ENCODE peak calls at places on chromosome 21, in ten cellular contexts. H is NCI-H345, X is fibroblast of lung, Q is AG04450, C is iPS-NIHi11, U is upper lobe of left lung, B is Calu3, I is choroid plexus epithelial cell, Z is body of pancreas, L is NCI-H187. M is an unnamed sample.

GRCh38 chr21:45886610-45887026 is 95.0 kb upstream of the COL6A1 start:
- DNase-seq in H (no peak), X (no peak), Q (no peak), C (no peak), U (no peak), B (no peak), I (no peak), Z (no peak), L (no peak), M (no peak)

GRCh38 chr21:37028579-37028978 is 22.1 kb downstream of the RIPPLY3 start:
- DNase-seq in H (no peak), X (no peak), Q (no peak), C (no peak), U (no peak), B (no peak), I (peak; percentile 35), Z (no peak), L (no peak), M (no peak)

GRCh38 chr21:24011087-24011486 is 1596.2 kb downstream of the MRPL39 start:
- DNase-seq in H (no peak), X (no peak), Q (no peak), C (no peak), U (no peak), B (no peak), I (no peak), Z (no peak), L (no peak), M (no peak)

GRCh38 chr21:46649356-46649755 is 13.9 kb downstream of the PRMT2 start:
- DNase-seq in H (no peak), X (no peak), Q (no peak), C (no peak), U (no peak), B (no peak), I (no peak), Z (no peak), L (no peak), M (no peak)

GRCh38 chr21:38831526-38832467 is 26.1 kb downstream of the ETS2 start:
- DNase-seq in H (no peak), X (peak; percentile 94), Q (peak; percentile 95), C (no peak), U (peak; percentile 89), B (peak; percentile 59), I (peak; percentile 99), Z (peak; percentile 66), L (no peak), M (peak; percentile 99)

GRCh38 chr21:27813750-27814149 is 846.9 kb upstream of the ADAMTS5 start:
- DNase-seq in H (no peak), X (no peak), Q (no peak), C (no peak), U (no peak), B (peak; percentile 26), I (no peak), Z (no peak), L (no peak), M (no peak)

GRCh38 chr21:29342394-29342957 is 43.8 kb downstream of the BACH1 start:
- DNase-seq in H (no peak), X (peak; percentile 99), Q (peak; percentile 97), C (no peak), U (peak; percentile 40), B (no peak), I (peak; percentile 98), Z (peak; percentile 57), L (no peak), M (peak; percentile 96)

GRCh38 chr21:27555996-27556395 is 589.1 kb upstream of the ADAMTS5 start:
- DNase-seq in H (no peak), X (peak; percentile 51), Q (no peak), C (no peak), U (no peak), B (no peak), I (peak; percentile 62), Z (no peak), L (no peak), M (no peak)

M was measured in fibroblast of the conjunctiva.